ENCODE peak calls at places on chromosomes 12 and 14, in nine cellular contexts. Z is brain pericyte; E is stimulated activated CD8-positive, alpha-beta memory T cell treated with anti-CD3 and anti-CD28 coated beads, Interleukin-15, amount 100 ng/mL, for 24 hours; O is AG08396; T is NCI-H345; B is cerebellar cortex; P is GM03348; W is GM23338; N is NCI-H2029. R is an unnamed sample.

GRCh38 chr12:121579190-121579791 is 1.5 kb downstream of the KDM2B start:
- DNase-seq in Z (no peak), E (no peak), O (peak), T (peak), B (peak), P (peak), W (peak), N (no peak), R (peak)

GRCh38 chr12:69872804-69873203 is 47.8 kb downstream of the MYRFL start:
- DNase-seq in Z (no peak), E (no peak), O (no peak), T (no peak), B (no peak), P (no peak), W (no peak), N (no peak), R (peak)

GRCh38 chr12:54981796-54982195 is 2.8 kb downstream of the TESPA1 start:
- DNase-seq in Z (no peak), E (no peak), O (no peak), T (no peak), B (no peak), P (no peak), W (no peak), N (no peak), R (no peak)

GRCh38 chr14:68297871-68298468 is 478.4 kb downstream of the RAD51B start:
- DNase-seq in Z (no peak), E (no peak), O (peak), T (no peak), B (no peak), P (peak), W (peak), N (no peak), R (peak)

GRCh38 chr12:21169878-21170472 is 39.0 kb downstream of the SLCO1B1 start:
- DNase-seq in Z (peak), E (no peak), O (peak), T (peak), B (peak), P (peak), W (peak), N (peak), R (peak)

GRCh38 chr12:92745874-92746553 is 43.2 kb downstream of the PLEKHG7 start:
- DNase-seq in Z (peak), E (no peak), O (peak), T (no peak), B (no peak), P (peak), W (no peak), N (peak), R (peak)

GRCh38 chr12:54414191-54414525 is 4.9 kb downstream of the ITGA5 start:
- DNase-seq in Z (no peak), E (no peak), O (no peak), T (no peak), B (no peak), P (no peak), W (no peak), N (no peak), R (no peak)

GRCh38 chr14:83874662-83875061 is 1655.3 kb upstream of the FLRT2 start:
- DNase-seq in Z (no peak), E (no peak), O (no peak), T (no peak), B (no peak), P (no peak), W (no peak), N (no peak), R (no peak)

GRCh38 chr14:72611956-72612500 is 281.9 kb downstream of the DPF3 start:
- DNase-seq in Z (no peak), E (no peak), O (no peak), T (no peak), B (peak), P (no peak), W (no peak), N (no peak), R (no peak)

GRCh38 chr14:100022772-100023451 is 42.3 kb upstream of the EVL start:
- DNase-seq in Z (no peak), E (no peak), O (no peak), T (no peak), B (no peak), P (peak), W (no peak), N (no peak), R (peak)

GRCh38 chr14:30608533-30609006 is 13.5 kb upstream of the SCFD1 start:
- DNase-seq in Z (no peak), E (no peak), O (no peak), T (peak), B (no peak), P (no peak), W (no peak), N (no peak), R (peak)

GRCh38 chr12:43206396-43206795 is 345.6 kb downstream of the ADAMTS20 start:
- DNase-seq in Z (no peak), E (no peak), O (no peak), T (no peak), B (no peak), P (peak), W (no peak), N (no peak), R (peak)

GRCh38 chr12:106369624-106370346 is 12.2 kb downstream of the POLR3B start:
- DNase-seq in Z (no peak), E (no peak), O (peak), T (no peak), B (no peak), P (peak), W (no peak), N (no peak), R (peak)

GRCh38 chr12:30533518-30533917 is 162.2 kb downstream of the IPO8 start:
- DNase-seq in Z (no peak), E (no peak), O (no peak), T (no peak), B (no peak), P (peak), W (no peak), N (no peak), R (peak)

GRCh38 chr12:90791445-90791844 is 163.5 kb downstream of the CCER1 start:
- DNase-seq in Z (no peak), E (no peak), O (no peak), T (no peak), B (no peak), P (no peak), W (no peak), N (no peak), R (no peak)

GRCh38 chr14:95432152-95433093 is 84.0 kb downstream of the SYNE3 start:
- DNase-seq in Z (no peak), E (no peak), O (peak), T (no peak), B (peak), P (peak), W (peak), N (no peak), R (peak)

GRCh38 chr12:18158774-18159557 is 69.0 kb upstream of the RERGL start:
- DNase-seq in Z (no peak), E (no peak), O (peak), T (peak), B (peak), P (peak), W (peak), N (no peak), R (peak)

GRCh38 chr12:111488271-111488670 is 82.5 kb downstream of the SH2B3 start:
- DNase-seq in Z (no peak), E (no peak), O (no peak), T (no peak), B (no peak), P (no peak), W (no peak), N (no peak), R (peak)

GRCh38 chr14:76546426-76547221 is 170.7 kb downstream of the ESRRB start:
- DNase-seq in Z (no peak), E (no peak), O (peak), T (peak), B (peak), P (no peak), W (peak), N (no peak), R (no peak)

GRCh38 chr14:72545411-72546311 is 348.2 kb downstream of the DPF3 start:
- DNase-seq in Z (no peak), E (no peak), O (no peak), T (no peak), B (peak), P (no peak), W (no peak), N (no peak), R (no peak)

GRCh38 chr14:100590726-100591452 is 3.7 kb upstream of the BEGAIN start:
- DNase-seq in Z (no peak), E (no peak), O (no peak), T (no peak), B (no peak), P (no peak), W (no peak), N (no peak), R (no peak)

GRCh38 chr12:52231305-52232232 is 1.5 kb upstream of the KRT7 start:
- DNase-seq in Z (no peak), E (no peak), O (no peak), T (no peak), B (no peak), P (no peak), W (no peak), N (no peak), R (no peak)

R was measured in cardiac fibroblast.